ENCODE peak calls at places on chromosomes 1 and 21, in five cellular contexts. O is CD8-positive, alpha-beta memory T cell; X is lower lobe of right lung; L is GM12878; V is AG04450. M is an unnamed sample.

GRCh38 chr1:89635825-89636815 is 3.2 kb downstream of the LRRC8C start:
- DNase-seq in L (no peak), V (peak), X (no peak), O (no peak), M (no peak)

GRCh38 chr1:41387667-41388091 is 26.4 kb downstream of the FOXO6 start:
- DNase-seq in O (no peak), X (peak), L (no peak), V (peak), M (no peak)

GRCh38 chr1:200226268-200226968 is 183.4 kb downstream of the ZNF281 start:
- DNase-seq in V (no peak), O (no peak), X (no peak), L (no peak), M (no peak)

GRCh38 chr21:42835211-42835610 is 44.1 kb downstream of the WDR4 start:
- DNase-seq in V (no peak), X (no peak), L (no peak), O (no peak), M (peak)

GRCh38 chr1:209704584-209704983 is at the start of gene HSD11B1:
- DNase-seq in L (no peak), X (peak), O (no peak), V (peak), M (peak)

GRCh38 chr1:153509729-153510354 is 25.9 kb downstream of the S100A6 start:
- DNase-seq in X (peak), L (no peak), O (peak), V (no peak), M (no peak)

GRCh38 chr1:77015748-77016341 is 148.6 kb downstream of the ST6GALNAC5 start:
- DNase-seq in O (no peak), V (no peak), L (no peak), X (no peak), M (no peak)

GRCh38 chr1:45351508-45351907 is 11.3 kb upstream of the MUTYH start:
- DNase-seq in X (no peak), L (no peak), V (no peak), O (no peak), M (no peak)

GRCh38 chr1:216458807-216459206 is 35.6 kb upstream of the USH2A start:
- DNase-seq in O (no peak), X (no peak), L (no peak), V (no peak), M (no peak)

GRCh38 chr1:18234790-18235242 is 127.2 kb downstream of the IGSF21 start:
- DNase-seq in O (no peak), V (no peak), L (no peak), X (no peak), M (no peak)

GRCh38 chr1:234955107-234955731 is 173.4 kb downstream of the TOMM20 start:
- DNase-seq in O (no peak), V (no peak), L (no peak), X (peak), M (peak)

GRCh38 chr1:103125219-103125618 is 16.9 kb upstream of the COL11A1 start:
- DNase-seq in O (no peak), X (no peak), V (no peak), L (no peak), M (no peak)

GRCh38 chr1:18957136-18957521 is 653 bp upstream of the IFFO2 start:
- DNase-seq in L (no peak), O (no peak), V (no peak), X (no peak), M (no peak)

GRCh38 chr1:84366786-84367185 is 31.5 kb upstream of the DNASE2B start:
- DNase-seq in V (no peak), L (no peak), O (no peak), X (no peak), M (no peak)

GRCh38 chr1:59323879-59324278 is 27.0 kb downstream of the FGGY start:
- DNase-seq in O (no peak), V (no peak), L (no peak), X (no peak), M (no peak)

GRCh38 chr1:28594661-28595411 is 2.8 kb downstream of the RAB42 start:
- DNase-seq in L (no peak), X (no peak), V (no peak), O (no peak), M (no peak)

GRCh38 chr1:2168535-2168934 is 26.0 kb downstream of the FAAP20 start:
- DNase-seq in O (no peak), X (no peak), L (no peak), V (no peak), M (no peak)

GRCh38 chr1:90714521-90714951 is 2.6 kb downstream of the BARHL2 start:
- DNase-seq in X (no peak), O (no peak), L (no peak), V (no peak), M (no peak)

GRCh38 chr1:1946540-1946939 is 27.5 kb upstream of the TMEM52 start:
- DNase-seq in V (no peak), L (no peak), O (no peak), X (peak), M (peak)

DNA sequence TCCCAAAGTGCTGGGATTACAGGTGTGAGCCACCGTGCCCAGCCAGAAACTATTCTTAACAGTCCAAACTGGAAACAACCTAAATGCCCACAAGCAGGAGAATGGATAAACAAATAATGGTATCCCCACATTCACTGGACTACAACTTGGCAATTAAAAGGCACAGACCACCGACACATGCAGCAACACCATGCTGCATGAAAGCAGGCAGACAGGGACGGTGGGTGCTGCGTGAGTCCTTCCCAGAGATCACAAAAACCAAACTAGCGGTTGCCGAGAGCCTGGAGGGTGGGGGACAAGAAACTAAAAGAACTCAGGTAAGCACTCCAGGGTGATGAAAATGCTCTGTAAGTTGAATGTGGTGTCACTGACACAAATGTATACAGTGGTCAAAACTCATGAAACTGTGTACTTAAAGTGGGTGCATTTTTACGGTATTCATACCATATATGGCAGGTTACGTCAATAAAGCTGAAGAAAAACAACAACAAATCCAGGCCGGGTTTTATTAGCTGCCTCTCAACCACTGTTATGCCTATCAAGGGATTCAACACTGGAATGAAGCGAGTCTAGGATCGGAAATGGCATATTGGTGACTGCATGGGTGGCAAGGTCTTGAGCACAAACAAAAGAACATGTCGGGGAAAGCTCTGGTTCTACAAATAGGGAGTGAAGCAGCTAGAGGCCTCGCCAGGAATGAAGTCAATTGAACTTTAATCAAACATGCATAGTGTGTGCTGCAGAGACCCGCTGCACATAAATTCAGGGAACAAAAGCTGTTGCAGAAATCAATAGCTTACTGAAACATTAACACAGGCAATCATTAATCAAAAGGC is 52.4 kb downstream of the SLC45A1 start:
- DNase-seq in X (no peak), V (no peak), L (no peak), O (no peak), M (no peak)
- H3K27ac ChIP-seq in X (no peak), V (peak), L (no peak), O (no peak), M (peak)

DNA sequence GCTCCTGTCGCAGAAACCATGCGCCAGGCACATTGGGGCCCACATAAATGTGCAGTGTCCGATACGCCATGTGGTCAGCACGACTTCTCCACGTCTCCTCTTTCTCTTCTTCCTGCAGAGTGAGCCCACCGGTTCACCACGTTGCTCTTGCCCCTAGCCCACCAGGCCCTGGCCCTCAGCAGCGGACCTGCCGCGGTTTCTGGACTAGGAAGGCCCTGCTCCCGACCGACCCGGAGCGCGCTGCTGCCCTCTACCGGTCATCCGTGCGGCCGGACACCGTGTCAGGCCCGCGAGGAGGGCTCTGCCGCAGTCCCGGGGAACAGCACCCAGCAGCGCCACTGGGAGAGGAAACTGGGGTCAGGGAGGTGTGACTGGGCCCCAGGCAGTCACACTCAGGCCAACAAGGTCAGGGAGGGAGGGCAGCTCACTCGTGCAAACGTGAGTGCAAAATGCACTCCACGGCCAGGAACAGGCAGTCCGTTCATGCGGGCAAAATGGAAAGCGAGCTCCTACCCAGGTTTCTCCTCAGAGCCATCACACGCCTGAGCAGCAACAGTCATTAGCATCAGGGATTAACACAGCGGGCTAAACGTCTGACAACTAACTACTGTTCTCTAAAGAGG is 13.7 kb downstream of the TLR5 start:
- DNase-seq in X (peak), V (no peak), L (no peak), O (peak), M (peak)
- H3K4me3 ChIP-seq in X (peak), V (peak), L (no peak), O (peak), M (peak)

DNA sequence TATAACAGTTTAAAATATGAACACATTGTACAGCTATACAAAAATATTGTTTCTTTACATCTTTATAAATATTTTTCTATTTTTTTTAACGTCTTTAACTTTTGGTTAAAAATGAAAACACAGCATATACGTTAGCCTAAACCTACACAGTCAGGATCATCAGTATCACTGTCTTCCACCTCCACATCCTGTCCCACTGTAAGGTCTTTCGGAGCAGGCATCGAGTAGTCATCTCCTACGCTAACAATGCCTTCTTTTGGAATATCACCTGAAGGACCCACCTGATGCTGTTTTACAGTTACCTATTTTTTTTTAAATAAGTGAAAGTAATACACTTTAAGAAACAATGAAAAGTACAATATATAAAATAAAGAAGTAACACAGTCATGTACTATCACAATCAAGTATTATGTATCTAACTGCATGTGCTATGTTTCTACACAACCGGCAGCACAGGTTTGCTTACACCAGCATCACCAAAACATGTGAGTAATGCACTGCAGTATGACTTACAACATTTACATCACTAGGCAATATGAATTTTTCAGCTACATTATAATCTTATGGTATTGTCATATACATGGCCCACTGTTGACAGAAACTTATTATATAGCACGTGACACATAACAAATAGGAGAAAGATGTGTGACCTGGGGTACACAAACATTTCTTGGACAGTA is 254.4 kb downstream of the AKT3 start:
- DNase-seq in L (no peak), V (peak), O (no peak), X (no peak), M (no peak)
- H3K27ac ChIP-seq in L (peak), V (peak), O (peak), X (no peak), M (no peak)

GRCh38 chr1:168145184-168146159 is 8.7 kb upstream of the GPR161 start:
- DNase-seq in O (peak), V (peak), L (peak), X (peak), M (peak)
- H3K4me3 ChIP-seq in O (no peak), V (no peak), L (no peak), X (no peak), M (no peak)

DNA sequence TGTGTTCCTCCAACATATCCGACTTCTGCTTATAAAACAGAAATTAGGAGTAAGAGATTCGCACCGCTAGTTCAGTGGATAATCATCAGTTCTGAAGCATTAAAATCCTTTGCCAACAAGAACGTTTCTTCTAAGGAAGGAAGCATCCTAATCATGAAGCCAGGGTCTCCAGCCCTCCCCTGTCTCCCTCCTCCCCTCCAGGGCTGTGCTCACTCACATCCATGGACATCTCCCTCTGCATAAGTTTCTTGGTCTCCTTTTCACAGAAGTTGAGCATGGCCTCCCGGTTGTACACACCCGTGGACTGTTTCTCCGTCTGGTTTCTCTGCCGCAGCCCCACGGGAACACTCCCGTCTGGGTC is 505 bp downstream of the LMOD1 start:
- DNase-seq in X (no peak), V (no peak), O (no peak), L (no peak), M (no peak)
- H3K27ac ChIP-seq in X (peak), V (peak), O (no peak), L (no peak), M (no peak)

GRCh38 chr21:45590726-45591618 is 48.7 kb upstream of the SLC19A1 start:
- DNase-seq in V (no peak), X (peak), L (peak), O (no peak), M (no peak)

GRCh38 chr21:45591619-45592207 is 49.5 kb upstream of the SLC19A1 start:
- DNase-seq in X (no peak), L (no peak), V (no peak), O (no peak), M (peak)

GRCh38 chr21:45588861-45589491 is 46.7 kb upstream of the SLC19A1 start:
- DNase-seq in O (no peak), L (no peak), V (no peak), X (no peak), M (no peak)

GRCh38 chr21:45589686-45590245 is 47.5 kb upstream of the SLC19A1 start:
- DNase-seq in X (peak), O (no peak), L (no peak), V (no peak), M (no peak)

GRCh38 chr21:45590246-45590725 is 48.0 kb upstream of the SLC19A1 start:
- DNase-seq in V (no peak), X (peak), O (peak), L (no peak), M (peak)
- H3K4me3 ChIP-seq in V (peak), X (peak), O (no peak), L (no peak), M (peak)

GRCh38 chr1:75723989-75724471 is 479 bp upstream of the ACADM start:
- DNase-seq in O (peak), X (peak), L (no peak), V (peak), M (peak)

GRCh38 chr1:75725256-75725655 is 747 bp downstream of the ACADM start:
- DNase-seq in L (no peak), X (no peak), V (no peak), O (no peak), M (no peak)

GRCh38 chr1:75724472-75725022 is at the start of gene ACADM:
- DNase-seq in X (peak), O (peak), V (peak), L (peak), M (peak)

GRCh38 chr1:75727571-75727970 is 3.1 kb downstream of the ACADM start:
- DNase-seq in L (no peak), O (no peak), X (no peak), V (no peak), M (no peak)

DNA sequence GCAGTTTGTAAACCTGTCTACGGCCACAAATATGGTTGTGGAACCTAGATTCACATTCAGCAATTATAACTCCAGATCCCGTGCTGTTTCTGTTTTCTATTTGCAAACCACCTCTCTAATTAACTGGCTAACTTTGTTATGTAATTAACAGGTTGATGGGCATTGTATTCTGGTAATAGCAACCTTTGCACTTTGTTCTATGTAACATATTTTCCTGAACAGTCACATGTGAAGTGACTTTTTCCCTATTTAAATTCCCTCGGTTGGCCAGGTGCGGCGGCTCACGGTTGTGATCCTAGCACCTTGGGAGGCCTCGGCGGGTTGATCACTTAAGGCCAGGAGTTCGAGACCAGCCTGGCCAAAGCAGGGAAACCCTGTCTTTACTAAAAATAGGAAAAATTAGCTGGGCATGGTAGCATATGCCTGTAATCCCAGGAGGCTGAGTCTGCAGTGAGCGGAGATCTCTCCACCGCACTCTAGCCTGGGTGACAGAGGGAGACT is 1.4 kb downstream of the ACADM start:
- DNase-seq in L (no peak), X (no peak), O (no peak), V (no peak), M (peak)
- H3K27ac ChIP-seq in L (peak), X (no peak), O (peak), V (no peak), M (peak)

GRCh38 chr1:241849345-241849695 is 1.3 kb downstream of the EXO1 start:
- DNase-seq in X (no peak), O (no peak), L (no peak), V (no peak), M (no peak)
- H3K4me3 ChIP-seq in X (no peak), O (no peak), L (peak), V (peak), M (no peak)